ENCODE peak calls at places on chromosome X, in six cellular contexts. H, S, Q, K, A and D are unnamed samples.

GRCh38 chrX:121014826-121015225 is 29.3 kb upstream of the CT47A1 start:
- DNase-seq in H (no peak), S (no peak), Q (no peak), K (no peak), A (no peak), D (no peak)

GRCh38 chrX:71489540-71489939 is 43.4 kb upstream of the OGT start:
- DNase-seq in H (no peak), S (no peak), Q (no peak), K (no peak), A (no peak), D (no peak)

GRCh38 chrX:103063918-103064434 is at the start of gene BEX1:
- DNase-seq in H (peak; percentile 51), S (peak; percentile 83), Q (no peak), K (peak; percentile 91), A (peak; percentile 12), D (no peak)

GRCh38 chrX:30971761-30972603 is 82.9 kb upstream of the TAB3 start:
- DNase-seq in H (no peak), S (peak; percentile 42), Q (peak; percentile 23), K (peak; percentile 37), A (peak; percentile 37), D (no peak)

GRCh38 chrX:145190801-145191389 is 56.4 kb upstream of the SPANXN1 start:
- DNase-seq in H (no peak), S (no peak), Q (no peak), K (no peak), A (peak; percentile 12), D (no peak)

GRCh38 chrX:138127314-138127713 is 561.4 kb downstream of the ZIC3 start:
- DNase-seq in H (no peak), S (no peak), Q (no peak), K (no peak), A (peak; percentile 8), D (no peak)

GRCh38 chrX:20623448-20623847 is 356.7 kb upstream of the RPS6KA3 start:
- DNase-seq in H (no peak), S (no peak), Q (no peak), K (no peak), A (peak; percentile 57), D (no peak)

GRCh38 chrX:69987691-69988090 is 62.0 kb downstream of the AWAT2 start:
- DNase-seq in H (no peak), S (no peak), Q (peak; percentile 7), K (no peak), A (no peak), D (no peak)

GRCh38 chrX:15926622-15927021 is 72.0 kb upstream of the AP1S2 start:
- DNase-seq in H (no peak), S (no peak), Q (no peak), K (no peak), A (no peak), D (no peak)

GRCh38 chrX:15815779-15816452 is 25.6 kb downstream of the ZRSR2 start:
- DNase-seq in H (no peak), S (peak; percentile 60), Q (peak; percentile 2), K (peak; percentile 22), A (no peak), D (no peak)

GRCh38 chrX:48919360-48919821 is 567 bp upstream of the PIM2 start:
- DNase-seq in H (no peak), S (no peak), Q (no peak), K (no peak), A (no peak), D (no peak)

GRCh38 chrX:75303795-75304194 is 29.9 kb downstream of the UPRT start:
- DNase-seq in H (no peak), S (no peak), Q (peak; percentile 55), K (no peak), A (no peak), D (no peak)

GRCh38 chrX:150051096-150051495 is 112.8 kb upstream of the EOLA2 start:
- DNase-seq in H (no peak), S (no peak), Q (no peak), K (no peak), A (peak; percentile 91), D (no peak)

GRCh38 chrX:634306-634958 is 3.8 kb downstream of the SHOX start:
- DNase-seq in H (no peak), S (peak; percentile 50), Q (no peak), K (no peak), A (no peak), D (no peak)

GRCh38 chrX:138745215-138745614 is 33.7 kb upstream of the FGF13 start:
- DNase-seq in H (peak; percentile 15), S (no peak), Q (peak; percentile 17), K (peak; percentile 11), A (peak; percentile 36), D (no peak)

GRCh38 chrX:139691493-139691842 is 16.5 kb downstream of the MCF2 start:
- DNase-seq in H (no peak), S (peak; percentile 25), Q (no peak), K (no peak), A (no peak), D (peak; percentile 5)

GRCh38 chrX:148572332-148572731 is 71.9 kb downstream of the AFF2 start:
- DNase-seq in H (no peak), S (no peak), Q (no peak), K (no peak), A (peak; percentile 41), D (no peak)

GRCh38 chrX:148568763-148569162 is 68.3 kb downstream of the AFF2 start:
- DNase-seq in H (no peak), S (no peak), Q (no peak), K (no peak), A (no peak), D (no peak)

GRCh38 chrX:148577711-148578110 is 77.3 kb downstream of the AFF2 start:
- DNase-seq in H (no peak), S (no peak), Q (no peak), K (no peak), A (no peak), D (no peak)

GRCh38 chrX:148574247-148574973 is 74.0 kb downstream of the AFF2 start:
- DNase-seq in H (no peak), S (no peak), Q (no peak), K (no peak), A (peak; percentile 43), D (no peak)

DNA sequence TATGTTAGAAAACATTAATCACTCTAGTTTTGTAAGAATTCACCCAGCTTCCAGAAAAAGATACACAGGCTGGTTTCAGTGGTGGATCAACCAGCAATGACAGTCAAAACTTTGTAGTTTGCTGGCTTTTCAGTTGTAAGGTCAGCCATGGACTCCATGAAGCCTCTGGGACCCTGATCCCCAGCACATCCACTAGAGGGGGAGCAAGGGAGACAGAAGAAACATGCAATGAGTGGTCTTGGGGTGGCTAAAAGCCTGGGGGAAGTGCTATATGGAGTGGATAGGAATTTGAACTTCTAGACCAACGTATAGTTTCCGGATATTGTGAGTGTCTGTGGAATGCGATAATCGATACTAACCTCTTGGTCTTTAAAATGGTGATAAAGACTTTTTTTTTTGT is 72.7 kb downstream of the AFF2 start:
- DNase-seq in H (no peak), S (peak; percentile 33), Q (no peak), K (no peak), A (no peak), D (no peak)
- TF ChIP-seq CTCF in H (no peak), S (peak; percentile 49), Q (no peak), K (no peak), A (no peak), D (no peak)

DNA sequence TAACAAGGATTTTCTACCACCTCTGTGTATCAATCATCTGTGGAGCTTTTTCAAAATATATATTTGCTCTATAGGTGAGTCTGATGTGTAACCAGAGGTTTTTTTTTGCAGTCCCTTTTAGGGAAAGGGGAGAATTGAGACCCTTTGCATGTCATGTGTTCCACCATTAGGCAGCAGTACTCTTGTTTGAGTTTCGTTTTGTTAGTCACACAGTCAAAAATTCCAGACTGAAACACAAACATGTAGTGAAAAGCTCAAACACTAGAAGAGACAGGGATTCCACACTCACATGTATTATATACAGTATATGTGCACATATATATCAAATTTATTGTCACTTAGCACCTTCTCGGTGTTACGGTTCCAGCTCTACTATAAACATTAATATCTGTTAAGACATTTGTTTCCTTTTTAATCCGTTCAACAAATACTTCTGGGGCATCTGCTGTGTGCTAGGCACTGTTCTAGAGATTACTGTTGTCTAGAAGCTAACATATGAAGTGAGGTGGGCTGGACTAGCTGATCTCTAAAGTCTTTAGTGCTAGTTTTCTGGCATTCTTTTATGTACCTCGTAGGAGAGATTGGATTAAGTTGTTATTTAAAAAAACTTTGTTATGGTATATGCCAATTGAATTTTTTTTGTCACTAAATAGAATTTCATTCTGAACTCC is 5.5 kb downstream of the USP9X start:
- DNase-seq in H (no peak), S (no peak), Q (peak; percentile 29), K (no peak), A (peak; percentile 48), D (no peak)
- H3K27me3 ChIP-seq in H (no peaks in the 10 kb centered on the region), S (no peaks in the 10 kb centered on the region), Q (no peaks in the 10 kb centered on the region), K (no peaks in the 10 kb centered on the region), A (no peaks in the 10 kb centered on the region), D (no peaks in the 10 kb centered on the region)

GRCh38 chrX:132714913-132715312 is 226.1 kb upstream of the MBNL3 start:
- DNase-seq in H (no peak), S (no peak), Q (no peak), K (no peak), A (no peak), D (no peak)

GRCh38 chrX:132718411-132718810 is 229.6 kb upstream of the MBNL3 start:
- DNase-seq in H (no peak), S (no peak), Q (no peak), K (no peak), A (no peak), D (no peak)

GRCh38 chrX:132710756-132711155 is 221.9 kb upstream of the MBNL3 start:
- DNase-seq in H (no peak), S (no peak), Q (no peak), K (no peak), A (no peak), D (no peak)

GRCh38 chrX:132716006-132716405 is 227.2 kb upstream of the MBNL3 start:
- DNase-seq in H (no peak), S (no peak), Q (peak; percentile 1), K (no peak), A (no peak), D (no peak)
- TF ChIP-seq CTCF in H (no peak), S (peak; percentile 64), Q (no peak), K (no peak), A (peak; percentile 32), D (peak; percentile 37)

GRCh38 chrX:53321216-53321942 is 40.0 kb upstream of the IQSEC2 start:
- DNase-seq in H (no peak), S (no peak), Q (no peak), K (peak; percentile 15), A (no peak), D (no peak)

GRCh38 chrX:53320543-53321215 is 39.3 kb upstream of the IQSEC2 start:
- DNase-seq in H (no peak), S (no peak), Q (no peak), K (no peak), A (no peak), D (no peak)

GRCh38 chrX:53323196-53323595 is 41.8 kb upstream of the IQSEC2 start:
- DNase-seq in H (no peak), S (no peak), Q (no peak), K (no peak), A (no peak), D (no peak)

GRCh38 chrX:53324085-53324484 is 42.7 kb upstream of the IQSEC2 start:
- DNase-seq in H (no peak), S (no peak), Q (no peak), K (no peak), A (no peak), D (no peak)

DNA sequence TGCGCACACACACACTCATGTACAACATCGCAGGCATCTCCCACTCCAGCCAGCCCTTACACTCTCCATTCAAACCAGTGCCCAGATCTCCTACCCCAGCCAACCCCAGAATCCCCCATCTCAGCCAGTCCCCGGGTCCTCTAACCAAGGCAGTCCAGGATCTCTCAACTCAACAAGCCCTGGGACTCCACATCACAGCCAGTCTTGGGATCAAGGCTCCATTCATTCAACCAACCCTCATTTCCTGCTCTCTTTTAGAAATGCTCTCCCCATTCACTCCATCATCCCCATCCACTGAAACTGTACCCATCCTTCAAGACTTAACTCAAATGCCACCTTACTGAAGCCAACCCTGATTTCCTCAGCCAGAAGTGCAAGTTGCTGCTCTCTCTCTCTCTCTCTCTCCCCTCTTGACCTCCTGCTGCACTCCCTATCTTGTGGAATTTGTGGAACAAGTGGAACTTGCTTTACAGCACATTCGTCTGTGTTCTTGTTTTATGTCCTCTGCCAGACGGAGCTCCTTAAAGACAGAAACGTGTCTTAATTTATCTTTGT is 40.6 kb upstream of the IQSEC2 start:
- DNase-seq in H (no peak), S (no peak), Q (no peak), K (no peak), A (no peak), D (no peak)
- H3K27me3 ChIP-seq in H (no peaks in the 10 kb centered on the region), S (no peaks in the 10 kb centered on the region), Q (peaks cover 47% of the 10 kb centered on the region), K (peaks cover 37% of the 10 kb centered on the region), A (peaks cover 40% of the 10 kb centered on the region), D (no peaks in the 10 kb centered on the region)